ENCODE peak calls at places on chromosomes 16 and 17, in six cellular contexts. W is cardiac fibroblast, E is psoas muscle, T is H1, S is prostate gland, V is GM23338. P is an unnamed sample.

GRCh38 chr16:85398050-85398451 is 215.1 kb upstream of the GSE1 start:
- DNase-seq in V (no peak), T (peak; percentile 42), W (no peak), E (no peak), S (no peak), P (no peak)

GRCh38 chr16:65667013-65667578 is 545.2 kb upstream of the CDH11 start:
- DNase-seq in W (peak; percentile 55), T (no peak), S (no peak), V (peak; percentile 30), E (no peak), P (no peak)

GRCh38 chr17:81711814-81712467 is at the start of gene SLC25A10:
- DNase-seq in E (peak; percentile 81), T (peak; percentile 85), W (peak; percentile 75), V (peak; percentile 84), S (peak; percentile 49), P (peak; percentile 85)

GRCh38 chr17:76884995-76885896 is 17.0 kb downstream of the MGAT5B start:
- DNase-seq in S (no peak), E (no peak), W (no peak), V (peak; percentile 56), T (peak; percentile 61), P (peak; percentile 62)

GRCh38 chr17:16061631-16062030 is 62.0 kb downstream of the TTC19 start:
- DNase-seq in V (no peak), W (no peak), E (no peak), T (no peak), S (no peak), P (no peak)

GRCh38 chr16:67841198-67841815 is 813 bp upstream of the THAP11 start:
- DNase-seq in S (no peak), T (no peak), E (no peak), W (no peak), V (peak; percentile 42), P (no peak)

GRCh38 chr17:4708436-4708835 is 2.0 kb upstream of the ARRB2 start:
- DNase-seq in E (no peak), T (peak; percentile 64), W (no peak), S (no peak), V (peak; percentile 80), P (peak; percentile 66)

GRCh38 chr17:28682655-28683054 is 20.6 kb downstream of the SUPT6H start:
- DNase-seq in S (no peak), W (no peak), T (no peak), V (no peak), E (no peak), P (no peak)

GRCh38 chr16:72291531-72291981 is 119.6 kb upstream of the PMFBP1 start:
- DNase-seq in T (no peak), E (no peak), W (peak; percentile 94), S (no peak), V (no peak), P (peak; percentile 11)

GRCh38 chr17:40363480-40363838 is 1.1 kb downstream of the GJD3 start:
- DNase-seq in E (no peak), T (peak; percentile 65), W (no peak), S (no peak), V (no peak), P (no peak)

GRCh38 chr17:48545022-48545376 is at the start of gene HOXB2:
- DNase-seq in T (no peak), S (no peak), W (peak; percentile 68), E (no peak), V (peak; percentile 49), P (no peak)

GRCh38 chr17:38617074-38617860 is 11.5 kb upstream of the SRCIN1 start:
- DNase-seq in V (peak; percentile 37), T (no peak), W (no peak), S (no peak), E (no peak), P (peak; percentile 37)

GRCh38 chr17:28967240-28968135 is 16.2 kb upstream of the PHF12 start:
- DNase-seq in S (no peak), E (no peak), V (peak; percentile 58), W (peak; percentile 27), T (no peak), P (no peak)

GRCh38 chr17:72334205-72334604 is 213.4 kb downstream of the SOX9 start:
- DNase-seq in T (no peak), S (no peak), V (no peak), E (no peak), W (peak; percentile 34), P (no peak)

GRCh38 chr17:17466511-17466910 is 10.3 kb upstream of the MED9 start:
- DNase-seq in T (no peak), E (no peak), S (no peak), W (no peak), V (no peak), P (no peak)

GRCh38 chr17:79299349-79299748 is 224.7 kb downstream of the ENGASE start:
- DNase-seq in V (no peak), W (no peak), T (no peak), E (no peak), S (no peak), P (no peak)

DNA sequence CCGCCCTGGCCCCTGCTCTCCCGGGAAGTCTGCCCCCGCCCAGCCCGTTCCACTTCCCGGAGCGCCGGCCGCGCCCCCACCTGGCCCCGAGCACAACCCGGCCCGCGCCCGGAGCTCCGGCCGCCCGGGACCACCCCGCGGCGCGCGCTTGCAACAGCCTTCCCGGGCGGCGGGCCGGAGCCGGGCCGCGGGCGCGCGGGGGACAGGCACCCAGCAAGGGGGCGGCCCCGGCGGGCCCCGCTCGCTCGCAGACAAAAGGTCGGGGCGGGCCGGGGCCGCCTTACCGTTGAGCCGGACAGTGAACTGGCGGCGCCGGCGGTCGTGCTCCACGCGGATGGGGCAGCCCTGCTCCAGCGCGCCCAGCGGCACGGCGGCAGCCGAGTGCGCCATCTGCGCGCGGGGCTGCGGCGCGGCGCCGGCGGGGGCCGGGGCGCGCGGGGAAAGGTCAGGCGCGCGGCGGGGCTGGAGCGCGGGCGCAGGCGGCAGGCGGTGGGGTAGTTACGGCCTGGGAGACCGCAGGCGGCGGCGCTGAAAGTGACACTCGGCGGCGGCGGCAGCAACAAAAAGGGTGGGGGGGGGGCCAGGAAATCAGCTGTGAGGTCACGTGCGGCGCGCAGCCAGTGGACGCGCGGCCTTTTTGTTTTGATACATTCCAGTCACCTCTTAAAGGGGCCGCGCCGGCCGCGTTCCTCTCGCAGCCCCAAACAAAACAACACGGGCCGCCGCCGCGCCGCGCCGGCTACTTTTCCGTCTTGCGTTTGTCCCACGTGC is at the start of gene NATD1:
- DNase-seq in E (peak; percentile 88), T (peak; percentile 73), V (peak; percentile 97), W (peak; percentile 88), S (peak; percentile 87), P (peak; percentile 67)
- TF ChIP-seq CTCF in E (no peak), T (no peak), V (no peak), W (no peak), S (no peak), P (no peak)

GRCh38 chr16:2385441-2385840 is 43.8 kb upstream of the CCNF start:
- DNase-seq in T (no peak), E (no peak), V (peak; percentile 19), W (no peak), S (no peak), P (no peak)

GRCh38 chr16:2388139-2388874 is 40.9 kb upstream of the CCNF start:
- DNase-seq in T (no peak), E (no peak), V (no peak), S (no peak), W (no peak), P (no peak)

GRCh38 chr16:2388875-2389433 is 40.3 kb upstream of the CCNF start:
- DNase-seq in S (peak; percentile 58), V (no peak), E (no peak), W (no peak), T (no peak), P (no peak)

GRCh38 chr16:2386990-2387389 is 42.3 kb upstream of the CCNF start:
- DNase-seq in E (no peak), S (no peak), V (peak; percentile 90), W (no peak), T (peak; percentile 52), P (no peak)
- TF ChIP-seq CTCF in E (no peak), S (no peak), V (peak; percentile 59), W (peak; percentile 40), T (peak; percentile 59), P (peak; percentile 56)

GRCh38 chr17:80454557-80455327 is 21.7 kb downstream of the NPTX1 start:
- DNase-seq in W (peak; percentile 98), S (peak; percentile 96), E (peak; percentile 97), V (peak; percentile 98), T (peak; percentile 93), P (peak; percentile 98)
- TF ChIP-seq CTCF in W (no peak), S (no peak), E (no peak), V (no peak), T (no peak), P (no peak)

GRCh38 chr17:49842846-49843245 is 5.0 kb downstream of the TAC4 start:
- DNase-seq in E (no peak), T (no peak), S (no peak), V (no peak), W (no peak), P (no peak)

GRCh38 chr17:49846938-49847712 is 744 bp downstream of the TAC4 start:
- DNase-seq in S (no peak), T (no peak), E (no peak), W (no peak), V (no peak), P (no peak)

GRCh38 chr17:49841548-49841947 is 6.3 kb downstream of the TAC4 start:
- DNase-seq in W (no peak), T (no peak), V (no peak), S (no peak), E (no peak), P (no peak)

GRCh38 chr17:49845210-49845782 is 2.6 kb downstream of the TAC4 start:
- DNase-seq in V (no peak), W (peak; percentile 48), S (no peak), E (peak; percentile 46), T (no peak), P (no peak)

DNA sequence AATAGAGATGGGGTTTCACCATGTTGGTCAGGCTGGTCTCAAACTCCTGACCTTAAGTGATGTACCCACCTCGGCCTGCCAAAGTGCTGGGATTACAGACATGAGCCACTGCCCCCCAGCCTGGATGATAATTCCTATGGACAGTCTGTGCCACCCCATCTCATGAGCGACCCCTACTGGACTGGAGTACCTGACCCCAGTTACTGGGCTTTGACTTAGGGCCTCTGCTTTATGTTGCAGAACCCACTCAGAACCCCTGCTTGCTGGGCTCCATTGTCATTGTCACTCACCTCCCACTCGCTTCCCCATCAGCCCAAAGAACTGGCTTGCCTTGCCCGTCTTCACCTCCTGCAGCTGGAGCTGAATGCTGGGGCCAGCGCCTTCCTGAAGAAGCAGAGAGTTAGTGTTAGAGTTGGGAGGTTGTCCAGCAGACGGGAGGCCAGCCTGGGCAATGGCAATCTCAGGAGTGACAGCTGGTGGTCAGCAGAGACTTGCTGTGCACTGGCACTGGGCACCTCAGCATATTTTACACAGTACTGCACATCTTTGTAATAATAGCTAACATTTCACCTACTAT is 4.0 kb downstream of the TAC4 start:
- DNase-seq in S (no peak), W (no peak), T (peak; percentile 82), E (no peak), V (peak; percentile 71), P (no peak)
- TF ChIP-seq CTCF in S (no peak), W (peak; percentile 67), T (peak; percentile 80), E (no peak), V (peak; percentile 80), P (peak; percentile 43)

P was measured in BE2C.